ENCODE peak calls at places on chromosome 1, in four cellular contexts. N, Y, X and P are unnamed samples.

GRCh38 chr1:216221260-216221700 is 202.0 kb downstream of the USH2A start:
- DNase-seq in X (peak; percentile 61), Y (no peak), N (peak; percentile 31), P (peak; percentile 27)

GRCh38 chr1:230977781-230978490 is 725 bp downstream of the TTC13 start:
- DNase-seq in N (no peak), X (peak; percentile 55), Y (peak; percentile 55), P (no peak)

GRCh38 chr1:226813671-226814591 is 56.5 kb upstream of the PSEN2 start:
- DNase-seq in N (no peak), Y (no peak), X (no peak), P (no peak)

GRCh38 chr1:229058716-229059115 is 212.2 kb upstream of the RAB4A start:
- DNase-seq in X (no peak), N (no peak), Y (no peak), P (no peak)

GRCh38 chr1:214582289-214582891 is 20.6 kb upstream of the CENPF start:
- DNase-seq in N (no peak), Y (no peak), X (no peak), P (no peak)

GRCh38 chr1:79188371-79188770 is 181.8 kb upstream of the ADGRL4 start:
- DNase-seq in Y (no peak), N (no peak), X (no peak), P (no peak)

GRCh38 chr1:99661780-99662179 is 15.9 kb downstream of the PALMD start:
- DNase-seq in N (no peak), X (no peak), Y (no peak), P (no peak)

GRCh38 chr1:41517039-41517438 is 32.6 kb upstream of the EDN2 start:
- DNase-seq in X (no peak), Y (no peak), N (no peak), P (no peak)

GRCh38 chr1:31549807-31550620 is 26.3 kb upstream of the TINAGL1 start:
- DNase-seq in N (no peak), X (peak; percentile 50), Y (no peak), P (peak; percentile 40)

GRCh38 chr1:1080122-1080753 is 6.1 kb upstream of the RNF223 start:
- DNase-seq in Y (peak; percentile 90), X (peak; percentile 45), N (no peak), P (no peak)

GRCh38 chr1:81760487-81761097 is 40.1 kb upstream of the ADGRL2 start:
- DNase-seq in N (no peak), Y (no peak), X (no peak), P (no peak)

GRCh38 chr1:236280438-236281285 is 1.1 kb downstream of the ERO1B start:
- DNase-seq in Y (no peak), N (no peak), X (no peak), P (no peak)

GRCh38 chr1:69871412-69871811 is 303.7 kb downstream of the LRRC7 start:
- DNase-seq in Y (no peak), X (no peak), N (no peak), P (no peak)

GRCh38 chr1:46684670-46685069 is 13.0 kb downstream of the TEX38 start:
- DNase-seq in N (no peak), X (no peak), Y (no peak), P (no peak)

GRCh38 chr1:79006564-79006963 is at the start of gene ADGRL4:
- DNase-seq in N (peak; percentile 3), X (no peak), Y (no peak), P (no peak)

GRCh38 chr1:215665212-215665611 is 98.1 kb downstream of the KCTD3 start:
- DNase-seq in Y (no peak), X (no peak), N (no peak), P (no peak)

GRCh38 chr1:214747050-214747615 is 144.1 kb downstream of the CENPF start:
- DNase-seq in N (no peak), X (no peak), Y (no peak), P (no peak)

GRCh38 chr1:57222307-57222706 is 201.6 kb downstream of the DAB1 start:
- DNase-seq in X (no peak), Y (no peak), N (no peak), P (no peak)

GRCh38 chr1:98323906-98324358 is 337.6 kb upstream of the SNX7 start:
- DNase-seq in X (no peak), Y (no peak), N (peak; percentile 19), P (no peak)

GRCh38 chr1:153122831-153123421 is 9.6 kb upstream of the SPRR2F start:
- DNase-seq in N (peak; percentile 27), X (no peak), Y (no peak), P (peak; percentile 40)

GRCh38 chr1:203504400-203505250 is 10.7 kb downstream of the OPTC start:
- DNase-seq in X (peak; percentile 61), N (no peak), Y (peak; percentile 87), P (peak; percentile 20)

GRCh38 chr1:153032677-153033308 is 1.8 kb downstream of the SPRR1B start:
- DNase-seq in Y (no peak), X (peak; percentile 33), N (no peak), P (no peak)

GRCh38 chr1:107935396-107936064 is 29.4 kb downstream of the VAV3 start:
- DNase-seq in X (no peak), N (no peak), Y (no peak), P (peak; percentile 92)

GRCh38 chr1:210328032-210328745 is 513 bp upstream of the HHAT start:
- DNase-seq in N (no peak), X (no peak), Y (no peak), P (no peak)

GRCh38 chr1:40628903-40629292 is 36.6 kb downstream of the RIMS3 start:
- DNase-seq in N (no peak), Y (no peak), X (no peak), P (no peak)

GRCh38 chr1:114231301-114231700 is 77.6 kb upstream of the SYT6 start:
- DNase-seq in X (no peak), N (no peak), Y (no peak), P (no peak)

DNA sequence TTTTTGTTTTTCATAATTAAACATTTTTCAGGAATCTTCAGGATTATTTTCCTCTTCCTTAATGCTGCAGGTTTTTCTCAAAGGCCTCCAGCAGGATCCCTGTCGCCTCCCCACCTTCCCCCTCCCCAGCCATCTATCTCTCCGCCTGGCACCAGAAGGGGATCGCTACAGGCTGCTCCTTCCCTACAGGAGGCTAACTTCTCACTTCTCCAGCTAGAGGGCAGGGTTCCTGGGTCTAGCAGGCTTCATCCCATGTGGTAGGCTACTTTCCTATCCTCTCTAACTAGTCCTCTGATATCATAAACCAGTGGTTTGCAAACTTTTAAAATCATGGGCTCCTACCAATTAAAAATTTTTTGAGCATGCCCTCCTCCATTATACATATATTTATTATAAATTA is 104.1 kb downstream of the KCNN3 start:
- DNase-seq in X (peak; percentile 35), Y (no peak), N (no peak), P (no peak)
- TF ChIP-seq SP1 in X (no peak), Y (no peak), N (no peak), P (no peak)

GRCh38 chr1:19882111-19883071 is at the start of gene OTUD3:
- DNase-seq in N (peak; percentile 89), X (peak; percentile 97), Y (peak; percentile 99), P (peak; percentile 84)
- TF ChIP-seq EP300 in N (no peak), X (no peak), Y (peak; percentile 41), P (no peak)

GRCh38 chr1:3555131-3555920 is 56.0 kb downstream of the MEGF6 start:
- DNase-seq in Y (no peak), X (no peak), N (no peak), P (no peak)
- TF ChIP-seq SP1 in Y (no peak), X (no peak), N (no peak), P (no peak)

GRCh38 chr1:161994153-161994814 is 29.4 kb downstream of the OLFML2B start:
- DNase-seq in X (no peak), N (no peak), Y (no peak), P (no peak)
- TF ChIP-seq EP300 in X (no peak), N (no peak), Y (no peak), P (no peak)

GRCh38 chr1:154999651-155000474 is 2.7 kb upstream of the ZBTB7B start:
- DNase-seq in Y (peak; percentile 78), N (no peak), X (peak; percentile 41), P (no peak)
- TF ChIP-seq SP1 in Y (no peak), N (peak; percentile 77), X (peak; percentile 32), P (peak; percentile 79)

DNA sequence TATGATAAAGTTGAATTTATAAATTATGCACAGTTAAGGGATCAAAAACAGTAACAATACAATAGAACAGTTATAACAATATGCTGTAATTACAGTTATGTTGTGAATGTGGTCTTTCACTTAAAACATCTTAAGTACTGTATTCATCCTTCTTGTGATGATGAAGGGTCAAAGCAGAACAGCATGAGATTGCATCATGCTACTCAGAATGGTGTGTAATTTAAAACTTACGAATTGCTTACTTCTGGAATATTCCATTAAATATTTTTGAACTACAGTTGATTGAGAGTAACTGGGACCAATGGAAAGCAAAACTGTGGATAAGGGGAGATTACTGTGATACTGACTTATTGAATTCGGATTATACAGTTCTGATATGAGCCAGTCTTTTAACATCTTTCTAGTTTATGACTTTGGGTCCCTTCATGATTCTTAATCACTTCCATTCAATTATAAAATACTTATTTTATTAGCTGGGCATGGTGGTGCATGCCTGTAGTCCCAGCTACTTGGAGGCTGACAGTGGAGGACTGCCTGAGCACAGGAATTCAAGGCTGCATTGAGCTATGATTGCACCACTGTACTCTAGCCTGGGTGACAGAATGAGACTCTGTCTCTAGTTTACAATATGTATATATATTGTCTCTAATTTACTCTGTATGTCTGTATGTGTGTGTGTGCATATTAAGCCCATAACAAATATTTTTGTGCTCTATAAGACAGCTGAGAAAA is 43.2 kb downstream of the ATP1B1 start:
- DNase-seq in X (no peak), Y (no peak), N (no peak), P (no peak)
- TF ChIP-seq EP300 in X (no peak), Y (no peak), N (no peak), P (no peak)